ENCODE peak calls at places on chromosome X, in nine cellular contexts. T, K, Q, U, C, X, A, W and D are unnamed samples.

GRCh38 chrX:120560405-120560841 is 339 bp downstream of the CUL4B start:
- DNase-seq in W (peak; percentile 65), X (peak; percentile 34), U (no peak), K (peak; percentile 1), Q (peak; percentile 11), A (peak; percentile 48), C (no peak), T (peak; percentile 16), D (no peak)

GRCh38 chrX:10795721-10796120 is 175.3 kb upstream of the MID1 start:
- DNase-seq in W (no peak), X (no peak), C (no peak), Q (no peak), A (no peak), T (no peak), U (no peak), K (no peak), D (no peak)

GRCh38 chrX:53716328-53717088 is 30.0 kb upstream of the HUWE1 start:
- DNase-seq in X (peak; percentile 88), U (no peak), W (peak; percentile 62), K (no peak), C (no peak), Q (no peak), A (peak; percentile 50), T (peak; percentile 15), D (no peak)

GRCh38 chrX:18855919-18856644 is 127.8 kb downstream of the PHKA2 start:
- DNase-seq in K (no peak), T (no peak), W (no peak), U (no peak), X (peak; percentile 17), A (no peak), Q (no peak), C (no peak), D (no peak)

GRCh38 chrX:23372220-23372902 is 37.7 kb downstream of the PTCHD1 start:
- DNase-seq in W (no peak), C (no peak), A (no peak), U (no peak), X (peak; percentile 4), K (no peak), Q (no peak), T (no peak), D (no peak)

GRCh38 chrX:7444967-7445366 is 297.0 kb upstream of the PUDP start:
- DNase-seq in K (no peak), U (no peak), X (peak; percentile 84), C (no peak), Q (no peak), T (no peak), A (no peak), W (no peak), D (no peak)

GRCh38 chrX:56800801-56801200 is 71.8 kb downstream of the NBDY start:
- DNase-seq in Q (no peak), T (no peak), W (peak; percentile 65), X (no peak), K (no peak), A (peak; percentile 39), U (no peak), C (no peak), D (no peak)

GRCh38 chrX:25650216-25650615 is 487.9 kb upstream of the MAGEB18 start:
- DNase-seq in A (no peak), W (no peak), C (no peak), X (no peak), U (no peak), Q (no peak), T (no peak), K (no peak), D (no peak)

GRCh38 chrX:97131886-97132285 is 248.2 kb downstream of the RPA4 start:
- DNase-seq in X (no peak), T (no peak), K (no peak), Q (no peak), W (no peak), C (no peak), A (no peak), U (no peak), D (no peak)